ENCODE peak calls at places on chromosomes 3 and 15, in six cellular contexts. M is OCI-LY7, O is astrocyte, F is tibial nerve, J is tibial artery, A is lower lobe of right lung. U is an unnamed sample.

GRCh38 chr3:35385271-35385670 is 254.1 kb upstream of the ARPP21 start:
- DNase-seq in A (no peak), O (no peak), F (no peak), M (no peak), J (no peak), U (no peak)

GRCh38 chr15:39041979-39042485 is 477.4 kb upstream of the RASGRP1 start:
- DNase-seq in O (no peak), M (no peak), A (no peak), J (no peak), F (no peak), U (no peak)

GRCh38 chr15:52337198-52337853 is 41.7 kb upstream of the MYO5C start:
- DNase-seq in M (no peak), J (no peak), F (no peak), A (no peak), O (peak), U (no peak)

GRCh38 chr15:58114388-58114787 is 23.8 kb upstream of the AQP9 start:
- DNase-seq in O (no peak), J (no peak), M (no peak), F (no peak), A (no peak), U (no peak)

GRCh38 chr3:195896361-195897080 is 11.8 kb downstream of the TNK2 start:
- DNase-seq in J (peak), M (peak), A (no peak), O (peak), F (no peak), U (no peak)

GRCh38 chr3:97687734-97688133 is 76.8 kb upstream of the ARL6 start:
- DNase-seq in M (no peak), F (no peak), O (no peak), J (no peak), A (no peak), U (no peak)

GRCh38 chr3:160941885-160942494 is 163.2 kb downstream of the B3GALNT1 start:
- DNase-seq in A (no peak), O (peak), M (peak), F (peak), J (peak), U (peak)

GRCh38 chr3:129793947-129794318 is 99.6 kb downstream of the TMCC1 start:
- DNase-seq in M (peak), A (no peak), F (no peak), J (peak), O (no peak), U (no peak)

GRCh38 chr3:60650171-60650570 is 601.1 kb downstream of the FHIT start:
- DNase-seq in J (no peak), F (no peak), O (peak), M (no peak), A (no peak), U (no peak)
- TF ChIP-seq CTCF in J (peak), F (no peak), O (no peak), M (no peak), A (no peak), U (peak)

GRCh38 chr3:111737056-111737711 is 121.9 kb upstream of the PHLDB2 start:
- DNase-seq in O (no peak), F (no peak), M (no peak), A (no peak), J (no peak), U (no peak)
- H3K27ac ChIP-seq in O (peak), F (no peak), M (no peak), A (peak), J (peak), U (no peak)

GRCh38 chr15:48800811-48801460 is 9.9 kb downstream of the CEP152 start:
- DNase-seq in A (no peak), F (no peak), O (no peak), J (no peak), M (peak), U (no peak)
- TF ChIP-seq CTCF in A (peak), F (peak), O (peak), J (peak), M (peak), U (peak)

GRCh38 chr3:58308728-58309127 is 2.4 kb downstream of the HTD2 start:
- DNase-seq in O (no peak), A (no peak), F (peak), M (no peak), J (no peak), U (no peak)
- H3K27ac ChIP-seq in O (no peak), A (peak), F (no peak), M (no peak), J (no peak), U (no peak)

U was measured in AG04450.